ENCODE peak calls at places on chromosome 12, in six cellular contexts. G, K, L, O, Z and U are unnamed samples.

GRCh38 chr12:51980051-51980808 is 26.5 kb upstream of the TAMALIN start:
- DNase-seq in G (peak; percentile 41), K (peak; percentile 61), L (peak; percentile 83), O (peak; percentile 61), Z (peak; percentile 72), U (peak; percentile 81)

GRCh38 chr12:124842800-124843510 is 20.7 kb downstream of the SCARB1 start:
- DNase-seq in G (no peak), K (no peak), L (no peak), O (no peak), Z (no peak), U (no peak)

GRCh38 chr12:69508581-69508980 is 38.4 kb downstream of the FRS2 start:
- DNase-seq in G (no peak), K (no peak), L (no peak), O (no peak), Z (no peak), U (no peak)

GRCh38 chr12:19707948-19708409 is 268.7 kb downstream of the AEBP2 start:
- DNase-seq in G (no peak), K (no peak), L (no peak), O (no peak), Z (no peak), U (no peak)

GRCh38 chr12:13186292-13186691 is 10.2 kb upstream of the EMP1 start:
- DNase-seq in G (no peak), K (no peak), L (no peak), O (no peak), Z (no peak), U (no peak)

GRCh38 chr12:108128221-108129016 is 669 bp upstream of the WSCD2 start:
- DNase-seq in G (no peak), K (no peak), L (no peak), O (no peak), Z (no peak), U (no peak)

GRCh38 chr12:124653169-124653931 is 85.9 kb upstream of the NCOR2 start:
- DNase-seq in G (no peak), K (no peak), L (no peak), O (no peak), Z (no peak), U (no peak)

GRCh38 chr12:15728118-15728598 is 61.0 kb downstream of the EPS8 start:
- DNase-seq in G (no peak), K (no peak), L (no peak), O (no peak), Z (no peak), U (no peak)

GRCh38 chr12:108511633-108512540 is 3.2 kb upstream of the FICD start:
- DNase-seq in G (peak; percentile 56), K (peak; percentile 76), L (peak; percentile 69), O (peak; percentile 72), Z (peak; percentile 82), U (peak; percentile 86)

GRCh38 chr12:50197297-50197727 is 30.1 kb upstream of the CERS5 start:
- DNase-seq in G (no peak), K (no peak), L (no peak), O (no peak), Z (no peak), U (no peak)

GRCh38 chr12:46788247-46788887 is 37.4 kb downstream of the SLC38A4 start:
- DNase-seq in G (no peak), K (no peak), L (no peak), O (peak; percentile 10), Z (no peak), U (no peak)

GRCh38 chr12:74782086-74782485 is 244.5 kb downstream of the ATXN7L3B start:
- DNase-seq in G (no peak), K (no peak), L (no peak), O (no peak), Z (no peak), U (no peak)

GRCh38 chr12:77032406-77032805 is 33.0 kb downstream of the E2F7 start:
- DNase-seq in G (no peak), K (no peak), L (no peak), O (no peak), Z (no peak), U (no peak)

GRCh38 chr12:93793983-93794382 is 116.8 kb downstream of the CRADD start:
- DNase-seq in G (no peak), K (no peak), L (no peak), O (no peak), Z (no peak), U (no peak)

GRCh38 chr12:4243098-4243795 is 30.3 kb upstream of the CCND2 start:
- DNase-seq in G (no peak), K (no peak), L (no peak), O (no peak), Z (no peak), U (no peak)

GRCh38 chr12:46531059-46531785 is 158.6 kb upstream of the SLC38A2 start:
- DNase-seq in G (no peak), K (no peak), L (no peak), O (no peak), Z (no peak), U (no peak)

GRCh38 chr12:4251228-4251891 is 22.2 kb upstream of the CCND2 start:
- DNase-seq in G (no peak), K (no peak), L (no peak), O (no peak), Z (no peak), U (peak; percentile 66)

GRCh38 chr12:49667319-49668090 is 39.7 kb downstream of the FMNL3 start:
- DNase-seq in G (no peak), K (no peak), L (no peak), O (no peak), Z (no peak), U (peak; percentile 37)

GRCh38 chr12:94229902-94230301 is 81.5 kb downstream of the PLXNC1 start:
- DNase-seq in G (no peak), K (no peak), L (no peak), O (no peak), Z (no peak), U (no peak)

GRCh38 chr12:79155703-79156102 is 291.1 kb downstream of the SYT1 start:
- DNase-seq in G (no peak), K (no peak), L (no peak), O (no peak), Z (no peak), U (no peak)

GRCh38 chr12:55637467-55637866 is 775 bp downstream of the OR10P1 start:
- DNase-seq in G (no peak), K (no peak), L (no peak), O (no peak), Z (no peak), U (peak; percentile 57)

GRCh38 chr12:101785671-101786070 is 45.1 kb downstream of the GNPTAB start:
- DNase-seq in G (no peak), K (no peak), L (no peak), O (no peak), Z (no peak), U (no peak)

GRCh38 chr12:30785630-30786029 is 30.9 kb upstream of the CAPRIN2 start:
- DNase-seq in G (no peak), K (no peak), L (no peak), O (no peak), Z (no peak), U (no peak)

GRCh38 chr12:67498981-67499380 is 149.6 kb upstream of the DYRK2 start:
- DNase-seq in G (no peak), K (no peak), L (no peak), O (no peak), Z (no peak), U (no peak)

GRCh38 chr12:123995023-123995422 is 22.0 kb downstream of the ZNF664 start:
- DNase-seq in G (no peak), K (no peak), L (no peak), O (no peak), Z (no peak), U (peak; percentile 32)

GRCh38 chr12:51240971-51241370 is 2.3 kb downstream of the DAZAP2 start:
- DNase-seq in G (no peak), K (no peak), L (no peak), O (no peak), Z (no peak), U (no peak)

GRCh38 chr12:92473564-92473963 is 229.2 kb upstream of the PLEKHG7 start:
- DNase-seq in G (no peak), K (no peak), L (no peak), O (no peak), Z (no peak), U (no peak)

GRCh38 chr12:92482599-92482998 is 220.2 kb upstream of the PLEKHG7 start:
- DNase-seq in G (no peak), K (no peak), L (no peak), O (no peak), Z (no peak), U (no peak)

GRCh38 chr12:92476844-92477243 is 225.9 kb upstream of the PLEKHG7 start:
- DNase-seq in G (no peak), K (no peak), L (no peak), O (no peak), Z (no peak), U (no peak)

DNA sequence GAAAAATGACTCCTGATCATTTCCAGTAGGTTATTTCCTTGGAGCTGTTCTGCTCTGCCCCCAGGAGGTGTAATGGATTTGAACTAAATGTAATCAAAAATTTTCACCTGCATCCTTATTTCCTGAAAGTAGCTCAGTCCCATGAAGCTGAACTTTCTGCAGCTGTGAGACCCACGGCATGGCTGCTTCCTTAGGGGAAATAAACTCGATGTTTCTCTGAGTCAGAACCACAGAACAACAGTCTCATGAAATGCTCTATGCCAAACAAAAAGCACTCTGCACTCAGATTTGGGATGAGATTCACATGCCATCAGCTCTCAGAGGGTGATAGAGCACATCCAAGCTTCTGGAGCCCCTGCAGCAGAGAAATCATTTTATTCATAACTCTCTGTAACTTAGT is 224.1 kb upstream of the PLEKHG7 start:
- DNase-seq in G (no peak), K (no peak), L (no peak), O (peak; percentile 4), Z (no peak), U (no peak)
- TF ChIP-seq CTCF in G (no peak), K (no peak), L (no peak), O (no peak), Z (no peak), U (no peak)

GRCh38 chr12:64222011-64222765 is at the start of gene KICS2:
- DNase-seq in G (peak; percentile 90), K (peak; percentile 92), L (peak; percentile 87), O (peak; percentile 95), Z (peak; percentile 88), U (peak; percentile 93)
- TF ChIP-seq CTCF in G (no peak), K (no peak), L (no peak), O (no peak), Z (no peak), U (no peak)

GRCh38 chr12:98151105-98151504 is 364.3 kb upstream of the TMPO start:
- DNase-seq in G (no peak), K (no peak), L (no peak), O (no peak), Z (no peak), U (no peak)

GRCh38 chr12:98151984-98152383 is 363.4 kb upstream of the TMPO start:
- DNase-seq in G (no peak), K (no peak), L (no peak), O (no peak), Z (no peak), U (no peak)

GRCh38 chr12:98156697-98157096 is 358.7 kb upstream of the TMPO start:
- DNase-seq in G (no peak), K (no peak), L (no peak), O (no peak), Z (no peak), U (no peak)

GRCh38 chr12:98149270-98149669 is 366.1 kb upstream of the TMPO start:
- DNase-seq in G (no peak), K (no peak), L (no peak), O (no peak), Z (no peak), U (no peak)

GRCh38 chr12:98154850-98155249 is 360.5 kb upstream of the TMPO start:
- DNase-seq in G (no peak), K (peak; percentile 43), L (no peak), O (peak; percentile 20), Z (peak; percentile 42), U (no peak)
- TF ChIP-seq CTCF in G (no peak), K (peak; percentile 44), L (no peak), O (peak; percentile 17), Z (peak; percentile 21), U (no peak)

GRCh38 chr12:105425263-105426174 is 95.0 kb downstream of the C12orf75 start:
- DNase-seq in G (no peak), K (no peak), L (no peak), O (no peak), Z (no peak), U (no peak)
- TF ChIP-seq CTCF in G (no peak), K (no peak), L (no peak), O (no peak), Z (no peak), U (no peak)